ENCODE peak calls at places on chromosomes 3 and 15, in ten cellular contexts. N is IMR-90; J is fibroblast of mammary gland; U is nephron progenitor cell; X is Daoy; P is effector memory CD8-positive, alpha-beta T cell; H is T-helper 1 cell; Q is LoVo; K is NCI-H2081; V is fibroblast of the aortic adventitia. C is an unnamed sample.
A peak's percentile ranks its signal among the peaks of the same experiment; 100 is the strongest.

GRCh38 chr15:31080618-31081017 is 20.9 kb downstream of the TRPM1 start:
- DNase-seq in P (peak; percentile 2), K (no peak), N (no peak), H (no peak), X (peak; percentile 79), U (peak; percentile 84), J (no peak), Q (peak; percentile 50), V (peak; percentile 46), C (no peak)

GRCh38 chr3:161915283-161915682 is 418.7 kb downstream of the OTOL1 start:
- DNase-seq in X (no peak), K (peak; percentile 64), V (no peak), N (no peak), H (no peak), Q (no peak), J (no peak), U (no peak), P (no peak), C (no peak)

GRCh38 chr15:41493205-41493901 is at the start of gene ITPKA:
- DNase-seq in P (peak; percentile 51), J (peak; percentile 75), X (peak; percentile 86), N (peak; percentile 78), U (peak; percentile 80), K (peak; percentile 50), Q (peak; percentile 85), V (peak; percentile 40), H (peak; percentile 60), C (no peak)

GRCh38 chr15:42275780-42276395 is 2.7 kb upstream of the TMEM87A start:
- DNase-seq in K (peak; percentile 12), J (no peak), Q (peak; percentile 6), X (no peak), P (no peak), V (no peak), N (no peak), U (no peak), H (no peak), C (no peak)

GRCh38 chr3:58874795-58875194 is 175.0 kb downstream of the CFAP20DC start:
- DNase-seq in U (no peak), N (peak; percentile 62), H (no peak), K (no peak), J (peak; percentile 61), Q (no peak), X (no peak), P (no peak), V (peak; percentile 27), C (no peak)

GRCh38 chr3:31043184-31043819 is 148.8 kb upstream of the GADL1 start:
- DNase-seq in U (no peak), N (peak; percentile 19), X (no peak), P (no peak), J (peak; percentile 85), K (no peak), V (peak; percentile 80), H (no peak), Q (no peak), C (no peak)

GRCh38 chr15:69562564-69562963 is 109.9 kb downstream of the RPLP1 start:
- DNase-seq in X (no peak), K (peak; percentile 87), J (no peak), N (no peak), Q (no peak), H (no peak), V (no peak), U (no peak), P (no peak), C (no peak)

GRCh38 chr3:156609115-156609514 is 54.2 kb upstream of the SSR3 start:
- DNase-seq in Q (no peak), P (no peak), K (no peak), J (no peak), U (no peak), V (no peak), H (no peak), X (no peak), N (no peak), C (no peak)

C was measured in NCI-H1417 treated with DMSO at 0.1 percent for 48 hours.